ENCODE peak calls at places on chromosomes 1 and 21, in six cellular contexts. T is upper lobe of right lung, C is astrocyte of the cerebellum, B is neural crest cell, I is nephron progenitor cell, W is PC-3. K is an unnamed sample.

GRCh38 chr1:51410568-51411460 is 80.5 kb upstream of the TTC39A start:
- DNase-seq in T (no peak), W (no peak), B (no peak), C (no peak), I (no peak), K (no peak)

GRCh38 chr1:111221633-111222286 is 5.8 kb upstream of the CHI3L2 start:
- DNase-seq in I (no peak), B (no peak), W (no peak), C (no peak), T (no peak), K (no peak)

GRCh38 chr1:170964506-170964905 is 29.2 kb downstream of the MROH9 start:
- DNase-seq in C (no peak), W (no peak), I (no peak), B (no peak), T (no peak), K (no peak)

GRCh38 chr1:173481195-173481772 is 4.1 kb downstream of the PRDX6 start:
- DNase-seq in T (no peak), B (no peak), I (no peak), C (no peak), W (no peak), K (no peak)

GRCh38 chr1:62823556-62823955 is 39.6 kb downstream of the ATG4C start:
- DNase-seq in I (no peak), B (no peak), T (no peak), C (no peak), W (no peak), K (no peak)

GRCh38 chr1:184014271-184014670 is 23.3 kb downstream of the COLGALT2 start:
- DNase-seq in C (no peak), W (no peak), I (no peak), B (no peak), T (no peak), K (no peak)

GRCh38 chr1:79847715-79848114 is 841.2 kb upstream of the ADGRL4 start:
- DNase-seq in I (no peak), T (no peak), W (no peak), B (peak), C (no peak), K (no peak)

GRCh38 chr1:186494832-186495271 is 33.9 kb upstream of the PDC start:
- DNase-seq in C (no peak), T (no peak), B (no peak), W (peak), I (no peak), K (no peak)

GRCh38 chr1:29532741-29533140 is 296.4 kb downstream of the PTPRU start:
- DNase-seq in C (no peak), T (no peak), W (no peak), I (no peak), B (no peak), K (no peak)

GRCh38 chr1:110878993-110879392 is 6.0 kb downstream of the CD53 start:
- DNase-seq in B (no peak), W (no peak), C (no peak), I (no peak), T (no peak), K (no peak)

GRCh38 chr21:38761531-38761930 is 44.2 kb upstream of the ETS2 start:
- DNase-seq in T (no peak), C (no peak), B (no peak), I (no peak), W (no peak), K (no peak)

GRCh38 chr1:912740-913301 is 10.9 kb upstream of the SAMD11 start:
- DNase-seq in W (no peak), C (no peak), B (no peak), T (peak), I (no peak), K (peak)

GRCh38 chr21:41961282-41961701 is 7.5 kb upstream of the C2CD2 start:
- DNase-seq in C (no peak), I (no peak), W (peak), B (no peak), T (no peak), K (no peak)

GRCh38 chr1:67840449-67840848 is 7.2 kb upstream of the GNG12 start:
- DNase-seq in B (no peak), T (no peak), I (no peak), C (peak), W (peak), K (no peak)

GRCh38 chr1:20357796-20358195 is 67.1 kb downstream of the VWA5B1 start:
- DNase-seq in C (no peak), W (no peak), T (no peak), I (no peak), B (no peak), K (no peak)

GRCh38 chr1:117067528-117068370 is 7.6 kb downstream of the TTF2 start:
- DNase-seq in W (peak), I (peak), T (no peak), C (no peak), B (peak), K (peak)

GRCh38 chr21:27725916-27726315 is 759.0 kb upstream of the ADAMTS5 start:
- DNase-seq in C (no peak), B (no peak), I (no peak), W (peak), T (no peak), K (no peak)

GRCh38 chr1:81424816-81425215 is 375.9 kb upstream of the ADGRL2 start:
- DNase-seq in W (no peak), T (no peak), B (no peak), I (no peak), C (no peak), K (no peak)

GRCh38 chr1:81877940-81878339 is 77.2 kb downstream of the ADGRL2 start:
- DNase-seq in C (no peak), I (no peak), W (no peak), B (no peak), T (no peak), K (no peak)

GRCh38 chr21:43916691-43917514 is 51.9 kb downstream of the AGPAT3 start:
- DNase-seq in W (no peak), I (no peak), B (no peak), C (no peak), T (peak), K (no peak)

GRCh38 chr21:33063907-33064622 is 5.9 kb upstream of the OLIG1 start:
- DNase-seq in B (no peak), I (no peak), W (no peak), C (no peak), T (no peak), K (peak)

GRCh38 chr1:64856564-64856963 is 109.8 kb downstream of the JAK1 start:
- DNase-seq in C (no peak), B (no peak), T (peak), I (no peak), W (no peak), K (no peak)

GRCh38 chr1:17834561-17835100 is 79.5 kb downstream of the ACTL8 start:
- DNase-seq in C (no peak), W (no peak), B (no peak), T (peak), I (no peak), K (no peak)

GRCh38 chr1:185017966-185018365 is 27.4 kb upstream of the RNF2 start:
- DNase-seq in B (no peak), T (no peak), C (no peak), I (no peak), W (no peak), K (no peak)

GRCh38 chr21:45788635-45789506 is 145.3 kb downstream of the PCBP3 start:
- DNase-seq in C (no peak), B (no peak), I (no peak), W (no peak), T (no peak), K (no peak)

GRCh38 chr1:42957229-42957879 is 1.3 kb downstream of the SLC2A1 start:
- DNase-seq in W (no peak), B (no peak), T (no peak), C (no peak), I (no peak), K (no peak)

GRCh38 chr1:39745016-39745670 is 6.5 kb downstream of the PPIE start:
- DNase-seq in C (no peak), T (no peak), I (no peak), B (no peak), W (no peak), K (no peak)

GRCh38 chr1:167186771-167187170 is 33.9 kb upstream of the POU2F1 start:
- DNase-seq in T (no peak), W (no peak), I (no peak), C (no peak), B (no peak), K (no peak)

GRCh38 chr1:59276317-59276914 is 20.5 kb upstream of the FGGY start:
- DNase-seq in B (no peak), W (peak), I (no peak), T (no peak), C (no peak), K (no peak)

GRCh38 chr1:160261526-160261877 is 847 bp downstream of the DCAF8 start:
- DNase-seq in T (no peak), C (peak), I (peak), W (peak), B (no peak), K (no peak)

GRCh38 chr1:41474490-41475271 is 9.8 kb downstream of the EDN2 start:
- DNase-seq in I (no peak), W (no peak), T (peak), B (no peak), C (no peak), K (no peak)

GRCh38 chr1:94117250-94117851 is 3.6 kb downstream of the ABCA4 start:
- DNase-seq in T (no peak), B (no peak), C (no peak), W (no peak), I (no peak), K (no peak)

GRCh38 chr21:27648560-27648959 is 681.7 kb upstream of the ADAMTS5 start:
- DNase-seq in I (no peak), C (peak), W (peak), B (no peak), T (no peak), K (no peak)

GRCh38 chr21:33490991-33491372 is 534 bp downstream of the DNAJC28 start:
- DNase-seq in W (no peak), C (no peak), I (no peak), T (no peak), B (no peak), K (no peak)

GRCh38 chr21:29985866-29986265 is 46.1 kb upstream of the GRIK1 start:
- DNase-seq in I (no peak), B (no peak), W (no peak), T (no peak), C (no peak), K (no peak)

GRCh38 chr1:39127513-39127912 is 77.0 kb upstream of the MACF1 start:
- DNase-seq in T (no peak), I (no peak), W (no peak), B (no peak), C (no peak), K (no peak)

GRCh38 chr1:159040206-159040605 is 30.5 kb downstream of the IFI16 start:
- DNase-seq in C (no peak), B (no peak), I (no peak), W (no peak), T (no peak), K (no peak)

GRCh38 chr1:33168556-33169289 is 13.1 kb downstream of the TRIM62 start:
- DNase-seq in B (no peak), T (no peak), I (no peak), C (no peak), W (no peak), K (no peak)
- TF ChIP-seq CTCF in B (peak), T (no peak), I (no peak), C (peak), W (no peak), K (no peak)

GRCh38 chr1:11858613-11858967 is at the start of gene NPPB:
- DNase-seq in I (no peak), C (no peak), B (no peak), T (no peak), W (no peak), K (no peak)

GRCh38 chr1:11860586-11860985 is 1.8 kb upstream of the NPPB start:
- DNase-seq in B (no peak), C (no peak), W (no peak), I (no peak), T (no peak), K (no peak)

GRCh38 chr1:11860083-11860482 is 1.3 kb upstream of the NPPB start:
- DNase-seq in T (no peak), B (no peak), W (no peak), I (no peak), C (no peak), K (no peak)

GRCh38 chr1:11858158-11858557 is 587 bp downstream of the NPPB start:
- DNase-seq in B (no peak), I (no peak), W (no peak), C (no peak), T (no peak), K (no peak)

DNA sequence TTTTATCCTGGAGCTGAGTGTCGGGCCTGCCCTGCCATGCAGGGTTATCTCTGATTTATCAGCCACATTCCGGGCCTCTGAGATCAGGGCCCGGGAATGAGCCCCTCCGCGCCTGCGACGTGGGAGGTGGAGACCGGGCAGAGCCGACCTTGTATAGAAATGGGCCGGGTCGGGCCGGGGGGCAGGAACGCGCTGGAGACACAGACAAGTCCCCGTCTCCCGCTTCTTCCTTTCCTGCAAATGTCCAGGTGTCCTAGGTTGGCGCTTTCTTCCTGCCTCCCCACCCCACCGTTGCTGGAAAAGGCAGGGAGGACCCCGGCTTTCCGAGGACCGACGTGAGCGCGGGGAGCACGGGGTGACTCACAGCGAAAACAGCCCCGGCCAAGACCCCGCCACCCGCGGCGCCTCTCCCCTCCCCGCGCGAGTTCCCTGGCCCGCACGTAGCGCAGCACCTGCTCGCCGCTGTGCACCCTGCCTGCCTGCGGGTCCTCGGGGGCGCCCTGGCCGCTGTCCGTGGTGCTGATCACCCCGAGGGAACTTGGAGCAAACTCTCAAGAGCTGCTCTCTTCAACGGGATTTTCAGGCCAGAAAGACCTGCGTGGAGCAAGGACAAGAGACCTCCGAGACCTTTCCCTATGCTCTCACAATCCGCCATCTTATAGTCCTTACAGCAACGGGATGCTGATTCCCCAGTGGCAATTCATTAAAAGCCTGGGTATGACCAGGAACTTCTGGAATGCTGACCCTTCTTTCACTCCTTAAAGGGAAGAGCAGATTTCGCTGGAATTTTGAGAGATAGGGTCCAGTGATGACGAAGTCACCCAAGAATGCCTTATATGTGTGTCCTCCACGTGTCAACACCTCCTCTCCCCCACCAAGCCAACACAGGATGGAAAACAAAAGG is 475 bp upstream of the NPPB start:
- DNase-seq in T (peak), I (peak), B (peak), W (peak), C (peak), K (peak)
- TF ChIP-seq CTCF in T (peak), I (peak), B (peak), W (peak), C (peak), K (no peak)

GRCh38 chr21:17554619-17555472 is 42.0 kb downstream of the CXADR start:
- DNase-seq in I (no peak), T (no peak), B (no peak), C (no peak), W (peak), K (peak)
- TF ChIP-seq CTCF in I (peak), T (peak), B (peak), C (peak), W (peak), K (peak)

DNA sequence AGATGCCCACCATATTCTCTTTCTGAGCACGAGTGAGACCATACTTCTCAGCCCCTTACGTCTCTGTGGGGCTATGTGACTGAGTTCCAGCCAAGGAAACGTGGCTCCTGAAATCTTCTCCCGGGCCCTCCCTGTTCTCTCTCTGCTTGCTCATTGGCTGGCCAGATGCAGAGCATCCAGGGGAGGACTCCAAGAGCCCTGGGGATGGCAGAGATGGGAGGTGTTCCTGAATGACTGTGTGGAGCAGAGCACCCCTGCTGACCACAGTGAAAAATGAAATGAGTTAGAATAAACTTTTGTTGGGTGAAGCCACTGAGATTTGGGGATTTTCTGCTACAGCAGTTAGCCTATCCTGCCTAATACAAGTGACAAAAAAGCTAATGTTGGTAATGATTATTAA is 23.8 kb downstream of the KIAA0040 start:
- DNase-seq in T (no peak), W (no peak), C (no peak), I (no peak), B (no peak), K (no peak)
- TF ChIP-seq CTCF in T (no peak), W (no peak), C (no peak), I (no peak), B (no peak), K (no peak)

DNA sequence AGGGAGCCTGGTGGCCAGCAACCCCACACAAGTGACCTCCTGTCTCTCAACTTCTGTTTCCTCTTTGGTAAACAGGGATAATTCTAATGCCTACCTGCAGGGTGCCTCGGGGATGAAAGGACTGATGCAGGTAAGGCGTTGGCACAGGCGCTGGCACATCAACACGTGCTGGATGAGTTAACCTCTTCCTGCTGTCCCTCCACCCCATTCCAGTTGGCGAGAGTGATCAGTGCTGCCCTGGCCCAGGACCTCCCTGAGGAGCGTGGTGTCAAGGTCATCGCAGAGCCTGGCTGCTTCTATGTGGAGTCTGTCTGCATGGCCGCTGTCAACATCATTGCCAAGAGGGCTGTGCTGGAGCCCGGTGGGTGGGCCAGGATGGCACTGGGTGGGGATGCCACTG is 69.1 kb upstream of the TINAGL1 start:
- DNase-seq in I (no peak), T (no peak), B (no peak), W (no peak), C (no peak), K (no peak)
- TF ChIP-seq CTCF in I (no peak), T (no peak), B (no peak), W (no peak), C (no peak), K (no peak)

GRCh38 chr1:245512980-245513578 is 358.3 kb downstream of the KIF26B start:
- DNase-seq in T (no peak), W (no peak), I (peak), C (no peak), B (no peak), K (no peak)

GRCh38 chr1:245520611-245521010 is 365.8 kb downstream of the KIF26B start:
- DNase-seq in I (no peak), B (no peak), T (no peak), C (no peak), W (no peak), K (no peak)

GRCh38 chr1:245512181-245512888 is 357.6 kb downstream of the KIF26B start:
- DNase-seq in B (no peak), I (no peak), T (no peak), W (no peak), C (no peak), K (no peak)

DNA sequence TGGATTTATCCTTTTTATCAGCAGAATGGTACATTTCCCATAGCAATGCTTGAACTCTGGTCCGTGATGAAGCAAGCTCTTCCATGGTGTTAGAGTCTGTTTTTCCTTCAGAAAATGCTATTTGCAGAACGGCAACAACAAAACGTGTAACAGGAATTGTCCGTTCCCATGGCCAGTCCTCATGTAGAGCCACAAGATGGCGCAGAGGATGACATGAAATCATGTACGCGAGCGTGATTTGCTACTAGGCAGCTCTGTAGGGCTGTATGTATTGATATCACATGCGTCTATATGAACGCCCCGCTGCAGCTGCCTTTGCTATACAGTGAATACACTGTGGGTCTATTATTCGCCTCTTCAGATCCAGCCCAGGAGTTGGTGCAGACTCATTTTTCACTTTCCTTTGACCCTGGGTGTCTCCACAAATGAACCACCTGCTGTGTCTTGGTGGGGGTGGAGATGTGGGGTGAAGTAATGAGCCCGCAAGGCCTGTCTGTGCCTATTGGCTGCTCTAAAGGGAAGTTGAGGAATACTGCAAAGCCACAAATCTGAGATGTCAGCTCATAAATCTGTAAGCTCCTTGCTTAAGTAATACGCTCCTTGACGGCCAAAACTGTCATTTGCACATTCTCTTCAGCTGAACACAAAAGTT is 361.5 kb downstream of the KIF26B start:
- DNase-seq in B (no peak), I (no peak), T (no peak), W (peak), C (peak), K (no peak)
- TF ChIP-seq CTCF in B (no peak), I (no peak), T (no peak), W (peak), C (peak), K (no peak)

GRCh38 chr1:21669287-21670058 is at the start of gene RAP1GAP:
- DNase-seq in B (no peak), T (peak), C (no peak), I (peak), W (no peak), K (peak)
- TF ChIP-seq CTCF in B (no peak), T (no peak), C (no peak), I (no peak), W (no peak), K (no peak)